ENCODE peak calls at places on chromosomes 6 and 20, in ten cellular contexts. One of them, this sample, is unnamed.

GRCh38 chr20:7503501-7503900 is 436.8 kb downstream of the HAO1 start:
- DNase-seq in HFFc6: no peak
- DNase-seq in cardiac muscle cell: peak
- DNase-seq in OCI-LY7: no peak
- DNase-seq in adrenal gland: no peak
- DNase-seq in CD8-positive, alpha-beta T cell: no peak
- DNase-seq in K562: no peak
- DNase-seq in brain microvascular endothelial cell: no peak
- DNase-seq in testis: no peak
- DNase-seq in GM10248: no peak
- DNase-seq in this sample: no peak

GRCh38 chr6:38192486-38192885 is 373.0 kb downstream of the ZFAND3 start:
- DNase-seq in HFFc6: no peak
- DNase-seq in cardiac muscle cell: no peak
- DNase-seq in OCI-LY7: no peak
- DNase-seq in adrenal gland: no peak
- DNase-seq in CD8-positive, alpha-beta T cell: no peak
- DNase-seq in K562: no peak
- DNase-seq in brain microvascular endothelial cell: no peak
- DNase-seq in testis: no peak
- DNase-seq in GM10248: no peak
- DNase-seq in this sample: no peak

GRCh38 chr20:8301655-8302054 is 169.6 kb downstream of the PLCB1 start:
- DNase-seq in HFFc6: no peak
- DNase-seq in cardiac muscle cell: peak
- DNase-seq in OCI-LY7: no peak
- DNase-seq in adrenal gland: no peak
- DNase-seq in CD8-positive, alpha-beta T cell: no peak
- DNase-seq in K562: no peak
- DNase-seq in brain microvascular endothelial cell: no peak
- DNase-seq in testis: no peak
- DNase-seq in GM10248: no peak
- DNase-seq in this sample: no peak

GRCh38 chr20:48761023-48761785 is 66.6 kb downstream of the PREX1 start:
- DNase-seq in HFFc6: no peak
- DNase-seq in cardiac muscle cell: no peak
- DNase-seq in OCI-LY7: peak
- DNase-seq in adrenal gland: no peak
- DNase-seq in CD8-positive, alpha-beta T cell: peak
- DNase-seq in K562: no peak
- DNase-seq in brain microvascular endothelial cell: no peak
- DNase-seq in testis: peak
- DNase-seq in GM10248: no peak
- DNase-seq in this sample: no peak

GRCh38 chr20:51876511-51876910 is 74.2 kb upstream of the SALL4 start:
- DNase-seq in HFFc6: no peak
- DNase-seq in cardiac muscle cell: no peak
- DNase-seq in OCI-LY7: no peak
- DNase-seq in adrenal gland: no peak
- DNase-seq in CD8-positive, alpha-beta T cell: no peak
- DNase-seq in K562: no peak
- DNase-seq in brain microvascular endothelial cell: no peak
- DNase-seq in testis: no peak
- DNase-seq in GM10248: no peak
- DNase-seq in this sample: no peak

GRCh38 chr6:157269261-157269794 is 54.0 kb downstream of the TMEM242 start:
- DNase-seq in HFFc6: no peak
- DNase-seq in cardiac muscle cell: peak
- DNase-seq in OCI-LY7: no peak
- DNase-seq in adrenal gland: peak
- DNase-seq in CD8-positive, alpha-beta T cell: no peak
- DNase-seq in K562: no peak
- DNase-seq in brain microvascular endothelial cell: peak
- DNase-seq in testis: peak
- DNase-seq in GM10248: no peak
- DNase-seq in this sample: no peak

GRCh38 chr6:87487555-87487954 is 14.8 kb downstream of the SLC35A1 start:
- DNase-seq in HFFc6: no peak
- DNase-seq in cardiac muscle cell: peak
- DNase-seq in OCI-LY7: no peak
- DNase-seq in adrenal gland: no peak
- DNase-seq in CD8-positive, alpha-beta T cell: no peak
- DNase-seq in K562: no peak
- DNase-seq in brain microvascular endothelial cell: peak
- DNase-seq in testis: no peak
- DNase-seq in GM10248: no peak
- DNase-seq in this sample: no peak

GRCh38 chr6:129120856-129121255 is 237.9 kb downstream of the LAMA2 start:
- DNase-seq in HFFc6: no peak
- DNase-seq in cardiac muscle cell: no peak
- DNase-seq in OCI-LY7: no peak
- DNase-seq in adrenal gland: no peak
- DNase-seq in CD8-positive, alpha-beta T cell: no peak
- DNase-seq in K562: no peak
- DNase-seq in brain microvascular endothelial cell: no peak
- DNase-seq in testis: no peak
- DNase-seq in GM10248: no peak
- DNase-seq in this sample: no peak

GRCh38 chr6:142518126-142518525 is 216.3 kb downstream of the ADGRG6 start:
- DNase-seq in HFFc6: no peak
- DNase-seq in cardiac muscle cell: peak
- DNase-seq in OCI-LY7: no peak
- DNase-seq in adrenal gland: no peak
- DNase-seq in CD8-positive, alpha-beta T cell: no peak
- DNase-seq in K562: no peak
- DNase-seq in brain microvascular endothelial cell: no peak
- DNase-seq in testis: no peak
- DNase-seq in GM10248: no peak
- DNase-seq in this sample: no peak

GRCh38 chr6:137904822-137905617 is 38.0 kb downstream of the TNFAIP3 start:
- DNase-seq in HFFc6: peak
- DNase-seq in cardiac muscle cell: no peak
- DNase-seq in OCI-LY7: peak
- DNase-seq in adrenal gland: peak
- DNase-seq in CD8-positive, alpha-beta T cell: no peak
- DNase-seq in K562: peak
- DNase-seq in brain microvascular endothelial cell: no peak
- DNase-seq in testis: no peak
- DNase-seq in GM10248: no peak
- DNase-seq in this sample: no peak

GRCh38 chr20:48325656-48326433 is 502.0 kb downstream of the PREX1 start:
- DNase-seq in HFFc6: no peak
- DNase-seq in cardiac muscle cell: no peak
- DNase-seq in OCI-LY7: no peak
- DNase-seq in adrenal gland: no peak
- DNase-seq in CD8-positive, alpha-beta T cell: no peak
- DNase-seq in K562: no peak
- DNase-seq in brain microvascular endothelial cell: no peak
- DNase-seq in testis: no peak
- DNase-seq in GM10248: no peak
- DNase-seq in this sample: no peak

GRCh38 chr20:38083338-38084048 is 49.9 kb downstream of the RPRD1B start:
- DNase-seq in HFFc6: no peak
- DNase-seq in cardiac muscle cell: peak
- DNase-seq in OCI-LY7: no peak
- DNase-seq in adrenal gland: peak
- DNase-seq in CD8-positive, alpha-beta T cell: no peak
- DNase-seq in K562: peak
- DNase-seq in brain microvascular endothelial cell: peak
- DNase-seq in testis: no peak
- DNase-seq in GM10248: no peak
- DNase-seq in this sample: no peak

GRCh38 chr20:14700641-14700965 is 363.2 kb upstream of the FLRT3 start:
- DNase-seq in HFFc6: no peak
- DNase-seq in cardiac muscle cell: no peak
- DNase-seq in OCI-LY7: no peak
- DNase-seq in adrenal gland: no peak
- DNase-seq in CD8-positive, alpha-beta T cell: no peak
- DNase-seq in K562: no peak
- DNase-seq in brain microvascular endothelial cell: no peak
- DNase-seq in testis: no peak
- DNase-seq in GM10248: no peak
- DNase-seq in this sample: no peak

GRCh38 chr20:855466-856360 is 22.2 kb downstream of the FAM110A start:
- DNase-seq in HFFc6: no peak
- DNase-seq in cardiac muscle cell: no peak
- DNase-seq in OCI-LY7: no peak
- DNase-seq in adrenal gland: no peak
- DNase-seq in CD8-positive, alpha-beta T cell: no peak
- DNase-seq in K562: no peak
- DNase-seq in brain microvascular endothelial cell: no peak
- DNase-seq in testis: no peak
- DNase-seq in GM10248: no peak
- DNase-seq in this sample: no peak

GRCh38 chr6:132648356-132648755 is 10.6 kb downstream of the TAAR1 start:
- DNase-seq in HFFc6: peak
- DNase-seq in cardiac muscle cell: peak
- DNase-seq in OCI-LY7: no peak
- DNase-seq in adrenal gland: no peak
- DNase-seq in CD8-positive, alpha-beta T cell: no peak
- DNase-seq in K562: no peak
- DNase-seq in brain microvascular endothelial cell: peak
- DNase-seq in testis: no peak
- DNase-seq in GM10248: peak
- DNase-seq in this sample: no peak

GRCh38 chr20:45470939-45471338 is 1.4 kb downstream of the WFDC2 start:
- DNase-seq in HFFc6: no peak
- DNase-seq in cardiac muscle cell: peak
- DNase-seq in OCI-LY7: no peak
- DNase-seq in adrenal gland: no peak
- DNase-seq in CD8-positive, alpha-beta T cell: no peak
- DNase-seq in K562: no peak
- DNase-seq in brain microvascular endothelial cell: no peak
- DNase-seq in testis: peak
- DNase-seq in GM10248: no peak
- DNase-seq in this sample: no peak
- TF ChIP-seq CTCF in HFFc6: no peak
- TF ChIP-seq CTCF in cardiac muscle cell: peak
- TF ChIP-seq CTCF in OCI-LY7: no peak
- TF ChIP-seq CTCF in adrenal gland: no peak
- TF ChIP-seq CTCF in CD8-positive, alpha-beta T cell: no peak
- TF ChIP-seq CTCF in K562: peak
- TF ChIP-seq CTCF in brain microvascular endothelial cell: peak
- TF ChIP-seq CTCF in testis: no peak
- TF ChIP-seq CTCF in GM10248: peak
- TF ChIP-seq CTCF in this sample: no peak

GRCh38 chr20:56817780-56818675 is 188.9 kb downstream of the TFAP2C start:
- DNase-seq in HFFc6: no peak
- DNase-seq in cardiac muscle cell: no peak
- DNase-seq in OCI-LY7: no peak
- DNase-seq in adrenal gland: no peak
- DNase-seq in CD8-positive, alpha-beta T cell: no peak
- DNase-seq in K562: no peak
- DNase-seq in brain microvascular endothelial cell: no peak
- DNase-seq in testis: no peak
- DNase-seq in GM10248: no peak
- DNase-seq in this sample: no peak
- TF ChIP-seq CTCF in HFFc6: peak
- TF ChIP-seq CTCF in cardiac muscle cell: peak
- TF ChIP-seq CTCF in OCI-LY7: peak
- TF ChIP-seq CTCF in adrenal gland: no peak
- TF ChIP-seq CTCF in CD8-positive, alpha-beta T cell: no peak
- TF ChIP-seq CTCF in K562: no peak
- TF ChIP-seq CTCF in brain microvascular endothelial cell: peak
- TF ChIP-seq CTCF in testis: no peak
- TF ChIP-seq CTCF in GM10248: no peak
- TF ChIP-seq CTCF in this sample: no peak

GRCh38 chr6:148951662-148952061 is 204.8 kb downstream of the UST start:
- DNase-seq in HFFc6: no peak
- DNase-seq in cardiac muscle cell: no peak
- DNase-seq in OCI-LY7: no peak
- DNase-seq in adrenal gland: no peak
- DNase-seq in CD8-positive, alpha-beta T cell: no peak
- DNase-seq in K562: no peak
- DNase-seq in brain microvascular endothelial cell: no peak
- DNase-seq in testis: no peak
- DNase-seq in GM10248: no peak
- DNase-seq in this sample: no peak

GRCh38 chr6:148945311-148946021 is 198.6 kb downstream of the UST start:
- DNase-seq in HFFc6: no peak
- DNase-seq in cardiac muscle cell: no peak
- DNase-seq in OCI-LY7: no peak
- DNase-seq in adrenal gland: no peak
- DNase-seq in CD8-positive, alpha-beta T cell: no peak
- DNase-seq in K562: no peak
- DNase-seq in brain microvascular endothelial cell: no peak
- DNase-seq in testis: no peak
- DNase-seq in GM10248: no peak
- DNase-seq in this sample: no peak

GRCh38 chr6:148944608-148945007 is 197.8 kb downstream of the UST start:
- DNase-seq in HFFc6: no peak
- DNase-seq in cardiac muscle cell: no peak
- DNase-seq in OCI-LY7: no peak
- DNase-seq in adrenal gland: no peak
- DNase-seq in CD8-positive, alpha-beta T cell: no peak
- DNase-seq in K562: no peak
- DNase-seq in brain microvascular endothelial cell: no peak
- DNase-seq in testis: no peak
- DNase-seq in GM10248: no peak
- DNase-seq in this sample: no peak

GRCh38 chr6:148943451-148943850 is 196.6 kb downstream of the UST start:
- DNase-seq in HFFc6: no peak
- DNase-seq in cardiac muscle cell: peak
- DNase-seq in OCI-LY7: no peak
- DNase-seq in adrenal gland: no peak
- DNase-seq in CD8-positive, alpha-beta T cell: no peak
- DNase-seq in K562: no peak
- DNase-seq in brain microvascular endothelial cell: no peak
- DNase-seq in testis: no peak
- DNase-seq in GM10248: no peak
- DNase-seq in this sample: no peak

GRCh38 chr6:148947621-148948444 is 201.0 kb downstream of the UST start:
- DNase-seq in HFFc6: peak
- DNase-seq in cardiac muscle cell: peak
- DNase-seq in OCI-LY7: peak
- DNase-seq in adrenal gland: peak
- DNase-seq in CD8-positive, alpha-beta T cell: peak
- DNase-seq in K562: peak
- DNase-seq in brain microvascular endothelial cell: peak
- DNase-seq in testis: peak
- DNase-seq in GM10248: peak
- DNase-seq in this sample: peak
- TF ChIP-seq CTCF in HFFc6: peak
- TF ChIP-seq CTCF in cardiac muscle cell: peak
- TF ChIP-seq CTCF in OCI-LY7: peak
- TF ChIP-seq CTCF in adrenal gland: peak
- TF ChIP-seq CTCF in CD8-positive, alpha-beta T cell: peak
- TF ChIP-seq CTCF in K562: peak
- TF ChIP-seq CTCF in brain microvascular endothelial cell: peak
- TF ChIP-seq CTCF in testis: peak
- TF ChIP-seq CTCF in GM10248: peak
- TF ChIP-seq CTCF in this sample: peak

DNA sequence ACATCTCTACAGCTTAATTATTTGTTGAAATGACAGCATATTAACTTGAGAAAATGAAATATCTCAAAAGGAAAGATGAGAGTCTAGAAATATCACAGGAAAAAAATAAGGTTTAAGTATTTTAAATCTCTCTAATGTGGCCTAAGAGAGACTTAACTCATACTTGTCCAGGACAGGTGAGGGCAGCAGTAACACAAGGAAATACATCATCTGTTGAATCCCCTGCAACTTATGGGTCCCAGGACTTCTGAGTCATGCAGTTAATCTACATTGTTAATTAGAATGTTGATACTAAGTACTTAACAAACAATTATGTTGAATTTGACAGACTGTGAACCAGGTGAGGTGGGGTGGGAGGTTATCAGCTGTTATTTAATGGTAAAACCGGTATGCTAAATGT is 87.8 kb downstream of the CEP57L1 start:
- DNase-seq in HFFc6: no peak
- DNase-seq in cardiac muscle cell: no peak
- DNase-seq in OCI-LY7: peak
- DNase-seq in adrenal gland: no peak
- DNase-seq in CD8-positive, alpha-beta T cell: no peak
- DNase-seq in K562: peak
- DNase-seq in brain microvascular endothelial cell: no peak
- DNase-seq in testis: no peak
- DNase-seq in GM10248: no peak
- DNase-seq in this sample: no peak
- TF ChIP-seq CTCF in HFFc6: no peak
- TF ChIP-seq CTCF in cardiac muscle cell: no peak
- TF ChIP-seq CTCF in OCI-LY7: peak
- TF ChIP-seq CTCF in adrenal gland: no peak
- TF ChIP-seq CTCF in CD8-positive, alpha-beta T cell: no peak
- TF ChIP-seq CTCF in K562: peak
- TF ChIP-seq CTCF in brain microvascular endothelial cell: no peak
- TF ChIP-seq CTCF in testis: no peak
- TF ChIP-seq CTCF in GM10248: no peak
- TF ChIP-seq CTCF in this sample: no peak

This sample was measured in neural crest cell.